ENCODE peak calls at places on chromosomes 2 and 18, in four cellular contexts. One of them, this sample, is unnamed.

GRCh38 chr2:232878855-232879617 is 9.0 kb downstream of the SNORC start:
- DNase-seq in cardiac muscle cell: no peak
- DNase-seq in fibroblast of lung: no peak
- DNase-seq in CD8-positive, alpha-beta T cell: no peak
- DNase-seq in this sample: no peak

GRCh38 chr2:200812122-200813022 is 662 bp downstream of the BZW1 start:
- DNase-seq in cardiac muscle cell: peak; percentile 85
- DNase-seq in fibroblast of lung: peak; percentile 72
- DNase-seq in CD8-positive, alpha-beta T cell: peak; percentile 66
- DNase-seq in this sample: peak; percentile 77

GRCh38 chr2:61943251-61943650 is 37.8 kb downstream of the COMMD1 start:
- DNase-seq in cardiac muscle cell: no peak
- DNase-seq in fibroblast of lung: peak; percentile 21
- DNase-seq in CD8-positive, alpha-beta T cell: no peak
- DNase-seq in this sample: no peak

GRCh38 chr2:85578243-85579180 is 1.1 kb downstream of the VAMP8 start:
- DNase-seq in cardiac muscle cell: no peak
- DNase-seq in fibroblast of lung: no peak
- DNase-seq in CD8-positive, alpha-beta T cell: no peak
- DNase-seq in this sample: peak; percentile 81

GRCh38 chr2:111701266-111701665 is 182.7 kb downstream of the ANAPC1 start:
- DNase-seq in cardiac muscle cell: no peak
- DNase-seq in fibroblast of lung: no peak
- DNase-seq in CD8-positive, alpha-beta T cell: no peak
- DNase-seq in this sample: no peak

GRCh38 chr2:130372055-130372832 is 16.4 kb downstream of the PTPN18 start:
- DNase-seq in cardiac muscle cell: peak; percentile 92
- DNase-seq in fibroblast of lung: peak; percentile 85
- DNase-seq in CD8-positive, alpha-beta T cell: peak; percentile 68
- DNase-seq in this sample: peak; percentile 89

GRCh38 chr2:71813315-71813714 is 334.3 kb downstream of the CYP26B1 start:
- DNase-seq in cardiac muscle cell: no peak
- DNase-seq in fibroblast of lung: no peak
- DNase-seq in CD8-positive, alpha-beta T cell: no peak
- DNase-seq in this sample: no peak

GRCh38 chr2:30305235-30305634 is 73.9 kb downstream of the LBH start:
- DNase-seq in cardiac muscle cell: no peak
- DNase-seq in fibroblast of lung: peak; percentile 20
- DNase-seq in CD8-positive, alpha-beta T cell: no peak
- DNase-seq in this sample: no peak

GRCh38 chr18:50757358-50757757 is 62.5 kb downstream of the MRO start:
- DNase-seq in cardiac muscle cell: no peak
- DNase-seq in fibroblast of lung: no peak
- DNase-seq in CD8-positive, alpha-beta T cell: no peak
- DNase-seq in this sample: no peak

GRCh38 chr2:174846218-174846617 is 81.9 kb upstream of the CHRNA1 start:
- DNase-seq in cardiac muscle cell: no peak
- DNase-seq in fibroblast of lung: peak; percentile 60
- DNase-seq in CD8-positive, alpha-beta T cell: no peak
- DNase-seq in this sample: no peak

GRCh38 chr2:161096336-161096735 is 63.9 kb upstream of the TANK start:
- DNase-seq in cardiac muscle cell: no peak
- DNase-seq in fibroblast of lung: peak; percentile 76
- DNase-seq in CD8-positive, alpha-beta T cell: no peak
- DNase-seq in this sample: no peak

GRCh38 chr18:59516356-59517155 is 157.5 kb upstream of the LMAN1 start:
- DNase-seq in cardiac muscle cell: peak; percentile 80
- DNase-seq in fibroblast of lung: peak; percentile 80
- DNase-seq in CD8-positive, alpha-beta T cell: no peak
- DNase-seq in this sample: no peak

GRCh38 chr2:168140892-168141291 is 106.5 kb downstream of the STK39 start:
- DNase-seq in cardiac muscle cell: no peak
- DNase-seq in fibroblast of lung: no peak
- DNase-seq in CD8-positive, alpha-beta T cell: no peak
- DNase-seq in this sample: no peak

GRCh38 chr2:135839713-135840112 is 2.7 kb upstream of the LCT start:
- DNase-seq in cardiac muscle cell: no peak
- DNase-seq in fibroblast of lung: peak; percentile 75
- DNase-seq in CD8-positive, alpha-beta T cell: no peak
- DNase-seq in this sample: no peak

GRCh38 chr2:113981404-113982134 is 91.7 kb downstream of the ACTR3 start:
- DNase-seq in cardiac muscle cell: no peak
- DNase-seq in fibroblast of lung: no peak
- DNase-seq in CD8-positive, alpha-beta T cell: no peak
- DNase-seq in this sample: no peak

GRCh38 chr2:222459983-222460382 is 35.6 kb downstream of the SGPP2 start:
- DNase-seq in cardiac muscle cell: no peak
- DNase-seq in fibroblast of lung: no peak
- DNase-seq in CD8-positive, alpha-beta T cell: no peak
- DNase-seq in this sample: no peak

GRCh38 chr2:28352726-28353125 is 39.9 kb upstream of the FOSL2 start:
- DNase-seq in cardiac muscle cell: no peak
- DNase-seq in fibroblast of lung: no peak
- DNase-seq in CD8-positive, alpha-beta T cell: no peak
- DNase-seq in this sample: no peak

GRCh38 chr2:172231508-172231907 is 128.8 kb upstream of the DLX2 start:
- DNase-seq in cardiac muscle cell: no peak
- DNase-seq in fibroblast of lung: no peak
- DNase-seq in CD8-positive, alpha-beta T cell: no peak
- DNase-seq in this sample: no peak

GRCh38 chr18:36465276-36465675 is 167.8 kb downstream of the FHOD3 start:
- DNase-seq in cardiac muscle cell: no peak
- DNase-seq in fibroblast of lung: no peak
- DNase-seq in CD8-positive, alpha-beta T cell: no peak
- DNase-seq in this sample: no peak

GRCh38 chr2:196220671-196221070 is 49.3 kb upstream of the STK17B start:
- DNase-seq in cardiac muscle cell: no peak
- DNase-seq in fibroblast of lung: no peak
- DNase-seq in CD8-positive, alpha-beta T cell: no peak
- DNase-seq in this sample: no peak

GRCh38 chr2:202113571-202114142 is 40.6 kb downstream of the KIAA2012 start:
- DNase-seq in cardiac muscle cell: no peak
- DNase-seq in fibroblast of lung: no peak
- DNase-seq in CD8-positive, alpha-beta T cell: no peak
- DNase-seq in this sample: no peak

GRCh38 chr2:230738391-230738811 is 25.8 kb downstream of the CAB39 start:
- DNase-seq in cardiac muscle cell: no peak
- DNase-seq in fibroblast of lung: peak; percentile 61
- DNase-seq in CD8-positive, alpha-beta T cell: no peak
- DNase-seq in this sample: no peak

GRCh38 chr18:44887227-44887631 is 206.5 kb downstream of the SETBP1 start:
- DNase-seq in cardiac muscle cell: peak; percentile 71
- DNase-seq in fibroblast of lung: no peak
- DNase-seq in CD8-positive, alpha-beta T cell: no peak
- DNase-seq in this sample: no peak

GRCh38 chr2:219684721-219685689 is 57.6 kb downstream of the SLC4A3 start:
- DNase-seq in cardiac muscle cell: no peak
- DNase-seq in fibroblast of lung: peak; percentile 62
- DNase-seq in CD8-positive, alpha-beta T cell: peak; percentile 29
- DNase-seq in this sample: peak; percentile 54

GRCh38 chr2:203626952-203627681 is 79.3 kb upstream of the CD28 start:
- DNase-seq in cardiac muscle cell: no peak
- DNase-seq in fibroblast of lung: peak; percentile 82
- DNase-seq in CD8-positive, alpha-beta T cell: no peak
- DNase-seq in this sample: no peak

GRCh38 chr2:15546297-15547098 is 14.6 kb downstream of the NBAS start:
- DNase-seq in cardiac muscle cell: no peak
- DNase-seq in fibroblast of lung: no peak
- DNase-seq in CD8-positive, alpha-beta T cell: no peak
- DNase-seq in this sample: no peak
- TF ChIP-seq CTCF in cardiac muscle cell: peak; percentile 26
- TF ChIP-seq CTCF in fibroblast of lung: no peak
- TF ChIP-seq CTCF in CD8-positive, alpha-beta T cell: no peak
- TF ChIP-seq CTCF in this sample: peak; percentile 84

DNA sequence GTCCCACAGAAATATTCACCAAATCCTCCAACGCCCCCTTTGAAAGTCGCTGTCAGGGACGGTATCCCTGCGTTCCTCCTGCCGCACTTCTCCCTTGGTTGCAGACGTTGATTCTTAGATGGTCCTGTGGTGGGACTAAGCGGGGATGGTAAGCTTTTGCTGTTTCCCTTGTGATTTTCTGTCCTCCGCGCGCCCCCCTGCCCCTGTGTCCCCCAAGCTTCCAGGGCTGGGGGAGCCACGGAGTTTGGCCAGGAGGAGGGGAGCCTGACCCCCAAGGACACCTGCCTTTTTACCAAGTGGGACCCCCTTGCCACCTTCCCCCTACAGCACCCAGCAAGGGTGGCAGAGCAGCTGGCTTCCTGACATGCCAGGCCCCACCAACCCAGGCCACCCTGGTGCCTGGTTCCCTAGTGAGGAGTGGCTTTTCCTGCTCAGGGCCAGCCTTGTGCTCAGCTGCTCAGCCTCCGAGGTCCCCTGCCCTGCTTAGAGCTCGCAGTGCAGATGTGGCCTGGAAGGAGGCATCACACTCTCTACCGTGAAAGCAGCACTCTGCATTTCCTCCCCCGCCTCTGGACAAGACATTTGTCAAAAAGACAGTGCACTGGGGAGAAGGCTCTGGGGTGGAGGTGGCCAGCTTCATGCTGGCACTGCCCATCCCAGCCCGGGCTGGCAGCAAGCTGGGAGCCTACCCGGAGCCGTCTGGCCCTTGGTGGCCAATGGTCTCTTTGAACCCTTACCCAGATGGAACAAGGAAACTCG is 49.4 kb downstream of the TWIST2 start:
- DNase-seq in cardiac muscle cell: no peak
- DNase-seq in fibroblast of lung: no peak
- DNase-seq in CD8-positive, alpha-beta T cell: no peak
- DNase-seq in this sample: no peak
- H3K4me1 ChIP-seq in cardiac muscle cell: no peaks in the 10 kb centered on the region
- H3K4me1 ChIP-seq in fibroblast of lung: peaks cover 50% of the 10 kb centered on the region
- H3K4me1 ChIP-seq in CD8-positive, alpha-beta T cell: no peaks in the 10 kb centered on the region
- H3K4me1 ChIP-seq in this sample: no peaks in the 10 kb centered on the region

GRCh38 chr2:96267159-96267971 is 1.3 kb downstream of the CIAO1 start:
- DNase-seq in cardiac muscle cell: peak; percentile 56
- DNase-seq in fibroblast of lung: peak; percentile 30
- DNase-seq in CD8-positive, alpha-beta T cell: peak; percentile 44
- DNase-seq in this sample: peak; percentile 71
- H3K4me3 ChIP-seq in cardiac muscle cell: peak overlapping the region; percentile 82
- H3K4me3 ChIP-seq in fibroblast of lung: peak overlapping the region; percentile 88
- H3K4me3 ChIP-seq in CD8-positive, alpha-beta T cell: no peak overlapping the region
- H3K4me3 ChIP-seq in this sample: peak overlapping the region; percentile 79

GRCh38 chr2:208466133-208466919 is 59.7 kb downstream of the PTH2R start:
- DNase-seq in cardiac muscle cell: peak; percentile 72
- DNase-seq in fibroblast of lung: peak; percentile 4
- DNase-seq in CD8-positive, alpha-beta T cell: no peak
- DNase-seq in this sample: peak; percentile 51
- TF ChIP-seq CTCF in cardiac muscle cell: peak; percentile 52
- TF ChIP-seq CTCF in fibroblast of lung: peak; percentile 31
- TF ChIP-seq CTCF in CD8-positive, alpha-beta T cell: no peak
- TF ChIP-seq CTCF in this sample: peak; percentile 80

DNA sequence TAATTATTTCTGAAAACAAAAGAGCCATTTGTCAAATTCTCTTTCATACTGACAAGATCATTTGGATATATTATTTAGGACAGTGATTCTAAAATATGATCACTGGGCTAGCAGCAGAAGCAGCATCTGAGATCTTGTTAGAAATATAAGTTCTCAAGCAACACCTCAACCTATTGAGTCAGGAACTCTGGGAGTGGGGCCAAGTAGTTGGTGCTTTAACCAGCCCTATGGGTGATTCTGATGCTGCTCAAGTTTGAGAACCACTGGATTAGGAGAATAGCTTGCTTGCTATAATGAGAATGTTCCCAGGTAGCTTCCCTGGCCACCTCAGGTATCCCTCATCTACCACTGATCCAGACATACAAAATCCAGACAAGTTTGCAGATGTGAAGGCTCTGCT is 466.9 kb upstream of the CELF4 start:
- DNase-seq in cardiac muscle cell: no peak
- DNase-seq in fibroblast of lung: no peak
- DNase-seq in CD8-positive, alpha-beta T cell: no peak
- DNase-seq in this sample: no peak
- H3K4me1 ChIP-seq in cardiac muscle cell: no peaks in the 10 kb centered on the region
- H3K4me1 ChIP-seq in fibroblast of lung: no peaks in the 10 kb centered on the region
- H3K4me1 ChIP-seq in CD8-positive, alpha-beta T cell: no peaks in the 10 kb centered on the region
- H3K4me1 ChIP-seq in this sample: no peaks in the 10 kb centered on the region

GRCh38 chr2:11482473-11483031 is 16.6 kb upstream of the E2F6 start:
- DNase-seq in cardiac muscle cell: peak; percentile 94
- DNase-seq in fibroblast of lung: no peak
- DNase-seq in CD8-positive, alpha-beta T cell: no peak
- DNase-seq in this sample: no peak

GRCh38 chr2:11481426-11481788 is 15.4 kb upstream of the E2F6 start:
- DNase-seq in cardiac muscle cell: no peak
- DNase-seq in fibroblast of lung: no peak
- DNase-seq in CD8-positive, alpha-beta T cell: no peak
- DNase-seq in this sample: no peak

GRCh38 chr2:11480859-11481258 is 14.9 kb upstream of the E2F6 start:
- DNase-seq in cardiac muscle cell: no peak
- DNase-seq in fibroblast of lung: no peak
- DNase-seq in CD8-positive, alpha-beta T cell: no peak
- DNase-seq in this sample: no peak

GRCh38 chr2:11480406-11480805 is 14.4 kb upstream of the E2F6 start:
- DNase-seq in cardiac muscle cell: no peak
- DNase-seq in fibroblast of lung: peak; percentile 29
- DNase-seq in CD8-positive, alpha-beta T cell: no peak
- DNase-seq in this sample: no peak

DNA sequence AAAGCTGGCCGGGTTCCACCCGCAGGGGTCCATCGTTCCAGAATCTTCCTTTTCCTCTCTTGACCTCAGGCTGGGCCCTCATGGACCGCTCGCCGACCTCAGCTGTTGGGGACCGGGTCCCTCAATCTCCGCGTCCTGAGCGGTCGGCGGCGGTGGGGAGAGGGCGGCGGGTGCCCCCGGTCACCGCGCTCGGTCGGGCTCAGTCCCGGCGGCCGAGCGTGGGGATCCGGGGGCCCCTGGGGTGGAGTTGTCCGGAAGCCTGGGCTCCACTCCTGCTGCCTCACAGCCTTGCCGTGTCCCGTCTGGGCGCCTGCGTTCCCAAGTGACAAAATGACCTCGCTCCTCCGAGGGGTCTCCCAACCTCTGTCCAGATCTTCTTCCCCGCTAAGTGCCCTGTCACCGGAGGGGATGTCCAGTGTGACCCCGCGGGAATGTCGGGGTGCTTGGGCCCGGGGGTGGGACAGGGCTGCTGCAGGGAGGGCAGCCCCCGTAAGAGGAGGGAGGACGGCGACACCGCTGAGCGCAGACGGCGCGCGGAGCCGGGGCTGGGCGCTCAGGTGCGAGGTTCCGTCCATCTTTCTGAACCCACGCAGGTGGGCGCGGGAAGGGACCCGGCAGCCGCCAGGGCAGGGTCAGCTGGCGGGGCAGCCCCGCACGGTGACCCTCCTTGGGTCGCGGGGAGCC is 16.0 kb upstream of the E2F6 start:
- DNase-seq in cardiac muscle cell: peak; percentile 37
- DNase-seq in fibroblast of lung: no peak
- DNase-seq in CD8-positive, alpha-beta T cell: no peak
- DNase-seq in this sample: no peak
- H3K4me3 ChIP-seq in cardiac muscle cell: peak overlapping the region; percentile 82
- H3K4me3 ChIP-seq in fibroblast of lung: no peak overlapping the region
- H3K4me3 ChIP-seq in CD8-positive, alpha-beta T cell: no peak overlapping the region
- H3K4me3 ChIP-seq in this sample: no peak overlapping the region